ENCODE peak calls at places on chromosome 9, in five cellular contexts. B, L, N, R and Y are unnamed samples.

GRCh38 chr9:81686614-81687520 is 2.5 kb downstream of the TLE1 start:
- DNase-seq in B (no peak), N (no peak), R (peak; percentile 9), L (peak; percentile 49), Y (peak; percentile 90)

GRCh38 chr9:90940280-90940679 is 138.7 kb downstream of the SYK start:
- DNase-seq in R (no peak), B (no peak), N (no peak), L (no peak), Y (no peak)

GRCh38 chr9:129702563-129702962 is 37.1 kb downstream of the PRRX2 start:
- DNase-seq in L (peak; percentile 69), B (no peak), R (no peak), N (peak; percentile 95), Y (peak; percentile 29)

GRCh38 chr9:115765060-115765459 is 388.5 kb upstream of the PAPPA start:
- DNase-seq in L (no peak), R (no peak), B (no peak), N (no peak), Y (no peak)

GRCh38 chr9:27377811-27378345 is 80.9 kb upstream of the EQTN start:
- DNase-seq in N (no peak), B (no peak), L (no peak), R (no peak), Y (no peak)

GRCh38 chr9:133970581-133970900 is 21.6 kb downstream of the VAV2 start:
- DNase-seq in N (no peak), L (no peak), R (no peak), B (no peak), Y (peak; percentile 27)

GRCh38 chr9:84669293-84670105 is at the start of gene NTRK2:
- DNase-seq in N (no peak), R (no peak), B (no peak), L (no peak), Y (peak; percentile 83)

GRCh38 chr9:96087669-96088299 is 212.3 kb downstream of the ERCC6L2 start:
- DNase-seq in R (no peak), L (no peak), B (no peak), N (no peak), Y (no peak)

GRCh38 chr9:97632406-97632991 is 669 bp downstream of the TSTD2 start:
- DNase-seq in L (peak; percentile 48), R (no peak), B (peak; percentile 56), N (peak; percentile 55), Y (peak; percentile 73)

GRCh38 chr9:128554155-128554862 is 1.9 kb downstream of the SPTAN1 start:
- DNase-seq in B (no peak), N (peak; percentile 68), L (peak; percentile 79), R (no peak), Y (peak; percentile 61)

GRCh38 chr9:100111235-100111634 is 12.2 kb downstream of the INVS start:
- DNase-seq in N (peak; percentile 94), B (no peak), L (peak; percentile 92), R (no peak), Y (peak; percentile 91)

GRCh38 chr9:129338701-129339445 is 160.8 kb upstream of the IER5L start:
- DNase-seq in L (no peak), R (no peak), B (no peak), N (no peak), Y (peak; percentile 59)

GRCh38 chr9:68704804-68705635 is at the start of gene PIP5K1B:
- DNase-seq in R (no peak), B (no peak), N (no peak), L (no peak), Y (peak; percentile 86)

GRCh38 chr9:131282175-131282574 is 5.9 kb upstream of the FAM78A start:
- DNase-seq in B (no peak), N (no peak), R (no peak), L (no peak), Y (no peak)

GRCh38 chr9:125904155-125904841 is 157.1 kb downstream of the PBX3 start:
- DNase-seq in B (peak; percentile 62), R (no peak), N (no peak), L (no peak), Y (no peak)

GRCh38 chr9:105238302-105238701 is 6.1 kb upstream of the SLC44A1 start:
- DNase-seq in L (no peak), R (no peak), N (no peak), B (no peak), Y (no peak)

GRCh38 chr9:6681957-6682501 is 36.5 kb upstream of the GLDC start:
- DNase-seq in N (no peak), L (no peak), B (no peak), R (no peak), Y (no peak)

GRCh38 chr9:136284311-136284710 is 19.6 kb downstream of the CCDC187 start:
- DNase-seq in N (no peak), R (no peak), L (no peak), B (no peak), Y (peak; percentile 35)

GRCh38 chr9:38182321-38182720 is 113.3 kb upstream of the SHB start:
- DNase-seq in L (no peak), B (no peak), R (no peak), N (no peak), Y (no peak)

GRCh38 chr9:20989923-20990341 is 41.5 kb downstream of the HACD4 start:
- DNase-seq in B (no peak), N (no peak), L (no peak), R (no peak), Y (peak; percentile 68)

GRCh38 chr9:24698864-24699518 is 153.3 kb upstream of the IZUMO3 start:
- DNase-seq in N (no peak), B (no peak), L (no peak), R (no peak), Y (no peak)

GRCh38 chr9:130448035-130448624 is 3.4 kb downstream of the ASS1 start:
- DNase-seq in R (no peak), L (peak; percentile 15), N (no peak), B (no peak), Y (peak; percentile 47)

GRCh38 chr9:126049896-126050604 is 276.6 kb upstream of the MVB12B start:
- DNase-seq in N (no peak), L (no peak), B (no peak), R (no peak), Y (no peak)

GRCh38 chr9:3441197-3441816 is 84.5 kb downstream of the RFX3 start:
- DNase-seq in B (no peak), R (no peak), N (peak; percentile 16), L (peak; percentile 37), Y (no peak)

GRCh38 chr9:4596165-4596922 is 65.8 kb upstream of the PLPP6 start:
- DNase-seq in N (no peak), L (no peak), R (peak; percentile 24), B (no peak), Y (no peak)

GRCh38 chr9:108473209-108474112 is 382.3 kb downstream of the ACTL7B start:
- DNase-seq in L (no peak), N (no peak), B (no peak), R (no peak), Y (peak; percentile 51)

GRCh38 chr9:119509291-119509905 is 140.2 kb upstream of the BRINP1 start:
- DNase-seq in N (no peak), L (no peak), R (no peak), B (no peak), Y (no peak)

GRCh38 chr9:69981686-69982450 is 61.8 kb upstream of the MAMDC2 start:
- DNase-seq in B (no peak), L (no peak), R (no peak), N (no peak), Y (no peak)

GRCh38 chr9:77563205-77563604 is 84.9 kb downstream of the GNA14 start:
- DNase-seq in B (no peak), N (no peak), L (no peak), R (no peak), Y (no peak)

GRCh38 chr9:126411225-126411947 is 84.8 kb downstream of the MVB12B start:
- DNase-seq in B (no peak), N (no peak), L (no peak), R (no peak), Y (no peak)

GRCh38 chr9:1296331-1296730 is 246.2 kb downstream of the DMRT2 start:
- DNase-seq in L (no peak), N (no peak), R (no peak), B (no peak), Y (no peak)

GRCh38 chr9:36401179-36401740 is 1.2 kb upstream of the RNF38 start:
- DNase-seq in L (no peak), R (no peak), N (no peak), B (no peak), Y (peak; percentile 92)

GRCh38 chr9:130433947-130434262 is 10.9 kb upstream of the ASS1 start:
- DNase-seq in N (no peak), L (no peak), R (no peak), B (no peak), Y (no peak)

GRCh38 chr9:70085241-70085640 is 41.6 kb downstream of the MAMDC2 start:
- DNase-seq in B (peak; percentile 77), L (no peak), R (no peak), N (no peak), Y (no peak)

GRCh38 chr9:98805506-98806272 is 1.8 kb upstream of the GALNT12 start:
- DNase-seq in N (no peak), L (peak; percentile 30), B (no peak), R (no peak), Y (no peak)

GRCh38 chr9:81673310-81673709 is 16.0 kb downstream of the TLE1 start:
- DNase-seq in N (no peak), L (no peak), R (no peak), B (no peak), Y (no peak)